ENCODE peak calls at places on chromosome 5, in five cellular contexts. I, N, S, H and M are unnamed samples.

GRCh38 chr5:77639624-77640023 is 1.1 kb upstream of the OTP start:
- DNase-seq in N (no peak), S (no peak), I (no peak), H (no peak), M (no peak)

GRCh38 chr5:133930824-133931111 is 37.7 kb downstream of the C5orf15 start:
- DNase-seq in H (no peak), I (no peak), S (no peak), N (no peak), M (no peak)

GRCh38 chr5:27406020-27406419 is 367.6 kb upstream of the CDH9 start:
- DNase-seq in I (no peak), H (no peak), N (no peak), S (no peak), M (no peak)

GRCh38 chr5:98656106-98656795 is 117.2 kb upstream of the RGMB start:
- DNase-seq in S (no peak), H (no peak), I (no peak), N (no peak), M (no peak)

GRCh38 chr5:124596595-124597388 is 149.6 kb downstream of the ZNF608 start:
- DNase-seq in I (no peak), H (no peak), S (no peak), N (peak), M (no peak)

GRCh38 chr5:9617191-9617590 is 13.0 kb downstream of the TAS2R1 start:
- DNase-seq in H (no peak), I (no peak), S (no peak), N (no peak), M (no peak)

GRCh38 chr5:19975795-19976194 is 12.2 kb downstream of the CDH18 start:
- DNase-seq in H (no peak), S (no peak), N (no peak), I (no peak), M (no peak)

GRCh38 chr5:81301221-81302015 is at the start of gene ZCCHC9:
- DNase-seq in I (peak), S (peak), N (peak), H (peak), M (peak)

GRCh38 chr5:150670275-150670960 is 9.4 kb downstream of the MYOZ3 start:
- DNase-seq in N (no peak), S (no peak), H (no peak), I (no peak), M (no peak)

GRCh38 chr5:179700401-179700918 is 1.7 kb downstream of the CANX start:
- DNase-seq in H (no peak), S (no peak), N (no peak), I (no peak), M (no peak)

GRCh38 chr5:106121972-106122605 is 1548.6 kb downstream of the EFNA5 start:
- DNase-seq in H (peak), I (peak), N (peak), S (no peak), M (no peak)

GRCh38 chr5:135220394-135221186 is 178.4 kb downstream of the MACROH2A1 start:
- DNase-seq in S (no peak), I (peak), H (no peak), N (no peak), M (peak)

GRCh38 chr5:40681351-40682311 is 1.9 kb downstream of the PTGER4 start:
- DNase-seq in N (no peak), I (peak), S (no peak), H (no peak), M (peak)

GRCh38 chr5:140190868-140191209 is 15.9 kb downstream of the CYSTM1 start:
- DNase-seq in H (no peak), I (no peak), N (no peak), S (no peak), M (no peak)

GRCh38 chr5:111865356-111865755 is 108.4 kb upstream of the NREP start:
- DNase-seq in S (no peak), H (no peak), N (no peak), I (no peak), M (no peak)

GRCh38 chr5:35202319-35203111 is 27.8 kb downstream of the PRLR start:
- DNase-seq in N (peak), S (no peak), H (peak), I (peak), M (peak)

GRCh38 chr5:133487093-133487492 is 125.2 kb downstream of the FSTL4 start:
- DNase-seq in H (no peak), N (no peak), S (no peak), I (no peak), M (no peak)

GRCh38 chr5:377326-377981 is 55.9 kb downstream of the AHRR start:
- DNase-seq in I (peak), S (no peak), H (peak), N (no peak), M (no peak)

GRCh38 chr5:141529002-141529401 is 40.1 kb downstream of the PCDHGC5 start:
- DNase-seq in I (no peak), S (no peak), H (no peak), N (no peak), M (no peak)

GRCh38 chr5:150580917-150581316 is 59.5 kb upstream of the SYNPO start:
- DNase-seq in H (no peak), I (no peak), N (no peak), S (no peak), M (peak)

GRCh38 chr5:108379722-108380530 is 2.0 kb downstream of the FBXL17 start:
- DNase-seq in N (no peak), I (peak), S (no peak), H (no peak), M (no peak)

GRCh38 chr5:98111686-98112085 is 661.8 kb upstream of the RGMB start:
- DNase-seq in N (no peak), H (no peak), I (no peak), S (no peak), M (no peak)